ENCODE peak calls at places on chromosomes 5 and 9, in four cellular contexts. I is WTC11, R is right lobe of liver, N is thoracic aorta. X is an unnamed sample.

GRCh38 chr9:119003218-119003617 is 366.0 kb downstream of the BRINP1 start:
- DNase-seq in I (no peak), R (no peak), N (no peak), X (no peak)

GRCh38 chr5:17260549-17260948 is 43.1 kb downstream of the BASP1 start:
- DNase-seq in I (no peak), R (no peak), N (no peak), X (no peak)

GRCh38 chr9:99971410-99971809 is 65.0 kb downstream of the STX17 start:
- DNase-seq in I (no peak), R (no peak), N (no peak), X (no peak)

GRCh38 chr5:93311825-93312224 is 269.2 kb downstream of the NR2F1-AS1 start:
- DNase-seq in I (no peak), R (no peak), N (no peak), X (no peak)

GRCh38 chr9:128494743-128495124 is 9.8 kb upstream of the GLE1 start:
- DNase-seq in I (no peak), R (no peak), N (no peak), X (no peak)

GRCh38 chr5:107619781-107620180 is 51.0 kb downstream of the EFNA5 start:
- DNase-seq in I (no peak), R (no peak), N (no peak), X (no peak)

GRCh38 chr5:154302181-154302580 is 111.6 kb downstream of the GALNT10 start:
- DNase-seq in I (no peak), R (no peak), N (no peak), X (no peak)

GRCh38 chr5:181044093-181044599 is 4.1 kb downstream of the BTNL9 start:
- DNase-seq in I (no peak), R (no peak), N (no peak), X (no peak)

GRCh38 chr9:74865177-74865576 is 22.5 kb downstream of the TRPM6 start:
- DNase-seq in I (no peak), R (no peak), N (no peak), X (no peak)

GRCh38 chr5:88396126-88396525 is 127.5 kb upstream of the TMEM161B start:
- DNase-seq in I (no peak), R (no peak), N (no peak), X (no peak)

GRCh38 chr5:96177303-96177869 is 215.7 kb upstream of the ELL2 start:
- DNase-seq in I (no peak), R (no peak), N (no peak), X (no peak)

GRCh38 chr9:85569988-85570387 is 171.8 kb downstream of the AGTPBP1 start:
- DNase-seq in I (no peak), R (no peak), N (no peak), X (no peak)

GRCh38 chr5:98504488-98504887 is 269.0 kb upstream of the RGMB start:
- DNase-seq in I (no peak), R (no peak), N (no peak), X (no peak)

GRCh38 chr5:130350131-130350530 is 445.9 kb downstream of the CHSY3 start:
- DNase-seq in I (no peak), R (no peak), N (no peak), X (no peak)

GRCh38 chr5:28014779-28015178 is 976.4 kb upstream of the CDH9 start:
- DNase-seq in I (peak; percentile 32), R (no peak), N (no peak), X (no peak)

GRCh38 chr9:92180669-92181181 is 65.5 kb upstream of the SPTLC1 start:
- DNase-seq in I (no peak), R (no peak), N (no peak), X (no peak)

GRCh38 chr5:138873886-138874200 is 1.3 kb downstream of the LRRTM2 start:
- DNase-seq in I (no peak), R (no peak), N (no peak), X (no peak)

GRCh38 chr5:82641362-82641988 is 363.3 kb upstream of the RPS23 start:
- DNase-seq in I (no peak), R (peak; percentile 41), N (peak; percentile 64), X (peak; percentile 54)

GRCh38 chr5:100841358-100842076 is 61.6 kb downstream of the ST8SIA4 start:
- DNase-seq in I (no peak), R (no peak), N (no peak), X (no peak)

GRCh38 chr9:87684627-87685204 is 41.2 kb upstream of the CTSL start:
- DNase-seq in I (peak; percentile 69), R (no peak), N (no peak), X (peak; percentile 51)

GRCh38 chr9:108622467-108622866 is 233.3 kb downstream of the ACTL7B start:
- DNase-seq in I (no peak), R (no peak), N (no peak), X (no peak)

GRCh38 chr9:89455356-89455824 is 42.5 kb downstream of the SEMA4D start:
- DNase-seq in I (no peak), R (no peak), N (no peak), X (no peak)

GRCh38 chr5:56152437-56152836 is 80.7 kb downstream of the ANKRD55 start:
- DNase-seq in I (no peak), R (no peak), N (no peak), X (no peak)

GRCh38 chr5:97044057-97044456 is 98.4 kb downstream of the LIX1 start:
- DNase-seq in I (peak; percentile 76), R (peak; percentile 28), N (no peak), X (no peak)

GRCh38 chr9:74478606-74479005 is 18.5 kb upstream of the RORB start:
- DNase-seq in I (no peak), R (no peak), N (no peak), X (no peak)

GRCh38 chr9:137234055-137234697 is 3.5 kb downstream of the SLC34A3 start:
- DNase-seq in I (no peak), R (no peak), N (no peak), X (no peak)

GRCh38 chr5:148659641-148660345 is 5.5 kb upstream of the HTR4 start:
- DNase-seq in I (no peak), R (no peak), N (no peak), X (no peak)

DNA sequence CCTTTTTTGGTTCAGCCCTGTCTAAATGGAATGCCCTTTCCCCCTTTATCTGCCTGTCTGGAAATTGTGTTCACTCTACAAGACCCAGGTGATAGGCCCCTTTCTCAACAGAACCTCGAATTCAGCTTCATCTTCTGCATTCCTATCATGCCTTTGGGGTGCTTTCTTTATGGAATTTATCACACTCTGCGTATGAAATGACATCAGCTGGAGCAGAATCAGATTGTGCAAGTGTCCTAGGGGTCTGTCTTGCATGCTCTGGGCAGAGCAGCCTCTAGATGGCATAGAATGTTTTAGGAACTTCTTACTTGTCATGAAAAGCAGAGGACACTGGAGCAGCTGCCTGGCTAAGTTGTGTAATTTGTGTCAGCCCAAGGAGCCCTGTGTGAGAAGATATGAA is 84.9 kb downstream of the ISL1 start:
- DNase-seq in I (no peak), R (no peak), N (no peak), X (no peak)
- TF ChIP-seq CTCF in I (no peak), R (no peak), N (no peak), X (no peak)

GRCh38 chr5:142059304-142059940 is 46.6 kb upstream of the GNPDA1 start:
- DNase-seq in I (peak; percentile 17), R (no peak), N (no peak), X (no peak)
- TF ChIP-seq CTCF in I (no peak), R (no peak), N (peak; percentile 32), X (no peak)

GRCh38 chr5:137361275-137361674 is 137.9 kb downstream of the SPOCK1 start:
- DNase-seq in I (no peak), R (no peak), N (no peak), X (no peak)

GRCh38 chr5:137360607-137361006 is 138.5 kb downstream of the SPOCK1 start:
- DNase-seq in I (no peak), R (no peak), N (no peak), X (no peak)

GRCh38 chr5:137367951-137368350 is 131.2 kb downstream of the SPOCK1 start:
- DNase-seq in I (no peak), R (no peak), N (no peak), X (no peak)

GRCh38 chr5:137366526-137366925 is 132.6 kb downstream of the SPOCK1 start:
- DNase-seq in I (no peak), R (no peak), N (no peak), X (no peak)

DNA sequence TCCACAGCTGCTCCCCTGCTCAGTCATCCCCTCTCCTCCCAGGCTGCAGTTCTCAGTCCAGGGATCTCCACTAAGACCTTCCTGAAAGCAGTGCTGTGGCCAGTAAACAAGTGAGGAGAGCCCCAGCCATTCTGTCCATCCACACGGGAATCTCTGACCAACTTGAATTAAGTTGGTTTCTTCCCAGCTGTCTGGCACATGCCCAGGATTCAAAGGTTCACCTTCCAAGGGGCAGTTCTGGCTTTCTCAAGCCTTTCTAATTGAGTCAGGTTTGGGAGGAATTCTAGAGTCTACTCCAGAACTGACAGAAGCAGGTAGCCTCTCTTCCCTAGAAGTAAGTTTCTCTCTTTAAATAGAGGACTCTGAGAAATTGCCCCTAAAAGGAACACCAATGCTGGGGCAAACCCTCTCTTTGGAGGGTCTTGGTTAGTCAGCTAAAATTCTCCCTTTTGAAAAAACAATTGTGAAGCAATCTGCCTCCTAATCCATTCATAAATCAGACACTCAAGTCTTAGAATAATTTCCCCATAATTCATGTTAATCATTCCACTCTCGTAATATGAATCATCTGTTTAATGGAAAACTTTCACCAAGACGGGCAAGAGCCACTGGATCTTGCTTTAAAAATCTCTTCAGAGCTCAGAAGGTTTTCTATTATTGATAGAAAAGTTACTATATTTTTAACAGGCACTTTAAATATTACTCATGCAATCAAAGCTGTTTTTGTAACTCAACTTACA is 133.8 kb downstream of the SPOCK1 start:
- DNase-seq in I (no peak), R (no peak), N (no peak), X (no peak)
- TF ChIP-seq CTCF in I (no peak), R (no peak), N (no peak), X (no peak)

DNA sequence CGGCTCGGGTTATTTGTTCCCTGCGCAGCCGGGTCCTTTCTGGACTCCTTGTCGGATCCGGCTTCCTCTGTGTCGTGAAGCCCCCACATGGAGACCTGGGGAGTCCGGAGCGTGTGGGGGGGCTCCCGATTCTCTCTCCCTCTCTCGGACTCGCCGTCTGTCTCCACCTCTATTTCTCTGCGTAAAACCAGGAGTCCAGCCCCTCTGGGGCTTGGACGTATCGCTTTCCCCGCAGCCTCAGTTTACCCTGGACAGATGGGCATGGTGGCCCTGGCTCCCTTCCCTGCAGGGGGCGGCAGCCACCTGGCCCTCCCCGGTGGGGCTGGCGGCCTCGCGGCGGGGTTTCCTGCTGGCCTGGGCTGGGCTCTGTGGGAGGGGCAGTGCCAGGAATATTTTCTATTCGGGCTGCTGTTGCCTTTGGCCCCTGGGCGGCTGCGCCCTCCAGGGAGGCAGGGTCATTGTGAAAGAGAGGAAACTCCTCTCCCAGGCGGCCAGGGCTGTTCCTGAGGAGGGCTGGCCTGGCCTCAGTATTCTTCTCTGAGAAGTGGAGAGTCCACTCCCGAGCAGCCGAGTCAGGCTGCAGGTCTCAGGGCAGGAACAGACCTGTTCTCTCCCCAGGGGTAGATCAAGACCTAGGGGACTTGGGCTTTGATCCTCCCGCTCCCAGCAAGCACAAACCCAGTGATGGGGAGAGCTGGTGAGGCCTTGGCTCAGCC is 665 bp downstream of the ASS1 start:
- DNase-seq in I (no peak), R (peak; percentile 81), N (peak; percentile 31), X (no peak)
- TF ChIP-seq CTCF in I (no peak), R (no peak), N (no peak), X (no peak)

GRCh38 chr5:127536687-127537086 is 19.2 kb downstream of the PRRC1 start:
- DNase-seq in I (no peak), R (no peak), N (no peak), X (no peak)
- TF ChIP-seq CTCF in I (no peak), R (peak; percentile 44), N (no peak), X (no peak)

GRCh38 chr9:69047331-69047730 is 11.8 kb downstream of the FXN start:
- DNase-seq in I (no peak), R (no peak), N (no peak), X (no peak)
- TF ChIP-seq CTCF in I (no peak), R (no peak), N (peak; percentile 21), X (no peak)

X was measured in omental fat pad.